ENCODE peak calls at places on chromosome 14, in six cellular contexts. K is fibroblast of the aortic adventitia, P is AG10803, S is neural crest cell, A is WERI-Rb-1, O is lower lobe of right lung. N is an unnamed sample.
A peak's percentile ranks its signal among the peaks of the same experiment; 100 is the strongest.

GRCh38 chr14:102424520-102424919 is 61.8 kb downstream of the TECPR2 start:
- DNase-seq in A (no peak), K (no peak), P (no peak), S (no peak), O (no peak), N (no peak)

GRCh38 chr14:50036211-50036610 is 80.2 kb downstream of the VCPKMT start:
- DNase-seq in K (no peak), S (no peak), O (no peak), A (no peak), P (no peak), N (no peak)

GRCh38 chr14:105856676-105857222 is 330.4 kb downstream of the TMEM121 start:
- DNase-seq in O (no peak), K (no peak), A (no peak), P (no peak), S (no peak), N (no peak)

GRCh38 chr14:67576216-67576615 is 23.9 kb downstream of the PIGH start:
- DNase-seq in S (no peak), P (no peak), K (no peak), A (no peak), O (peak; percentile 24), N (no peak)

GRCh38 chr14:76701981-76702380 is 59.3 kb upstream of the VASH1 start:
- DNase-seq in K (peak; percentile 13), O (no peak), P (no peak), A (no peak), S (no peak), N (no peak)

GRCh38 chr14:63262446-63262845 is 56.3 kb downstream of the GPHB5 start:
- DNase-seq in P (no peak), K (no peak), S (no peak), O (no peak), A (no peak), N (no peak)

GRCh38 chr14:24809147-24809546 is 175.2 kb upstream of the GZMB start:
- DNase-seq in S (no peak), O (no peak), A (no peak), P (no peak), K (no peak), N (no peak)

GRCh38 chr14:96130854-96131253 is 73.8 kb upstream of the BDKRB2 start:
- DNase-seq in S (no peak), O (no peak), K (peak; percentile 47), A (no peak), P (peak; percentile 49), N (no peak)

GRCh38 chr14:89108608-89109007 is 284.2 kb downstream of the TTC8 start:
- DNase-seq in A (no peak), K (no peak), O (no peak), P (no peak), S (no peak), N (no peak)

GRCh38 chr14:66645716-66646115 is 137.8 kb downstream of the GPHN start:
- DNase-seq in O (no peak), P (no peak), K (no peak), S (no peak), A (no peak), N (no peak)

GRCh38 chr14:66813636-66814035 is 305.7 kb downstream of the GPHN start:
- DNase-seq in A (no peak), S (no peak), O (peak; percentile 26), K (no peak), P (no peak), N (no peak)

GRCh38 chr14:23099212-23099861 is 4.0 kb downstream of the C14orf119 start:
- DNase-seq in S (no peak), P (no peak), K (no peak), O (peak; percentile 62), A (peak; percentile 57), N (no peak)

GRCh38 chr14:71539660-71540285 is 392.5 kb upstream of the RGS6 start:
- DNase-seq in P (no peak), A (no peak), K (no peak), S (no peak), O (no peak), N (no peak)

GRCh38 chr14:96304956-96305355 is 48.9 kb downstream of the BDKRB1 start:
- DNase-seq in S (peak; percentile 11), O (no peak), P (no peak), A (peak; percentile 15), K (no peak), N (peak; percentile 56)

GRCh38 chr14:54822685-54823084 is 79.9 kb downstream of the GCH1 start:
- DNase-seq in A (no peak), O (no peak), P (no peak), K (no peak), S (no peak), N (no peak)

GRCh38 chr14:60092516-60092915 is 793 bp downstream of the PCNX4 start:
- DNase-seq in K (peak; percentile 56), O (no peak), P (peak; percentile 44), A (no peak), S (no peak), N (no peak)

GRCh38 chr14:89196561-89196960 is 220.5 kb downstream of the FOXN3 start:
- DNase-seq in A (no peak), S (no peak), O (no peak), K (no peak), P (no peak), N (no peak)

GRCh38 chr14:35365130-35366047 is 39.2 kb downstream of the NFKBIA start:
- DNase-seq in K (peak; percentile 85), P (peak; percentile 83), A (no peak), O (peak; percentile 76), S (no peak), N (no peak)

GRCh38 chr14:65412881-65413738 is 580 bp downstream of the FUT8 start:
- DNase-seq in A (peak; percentile 23), P (peak; percentile 72), O (peak; percentile 84), K (peak; percentile 64), S (peak; percentile 37), N (peak; percentile 59)
- TF ChIP-seq CTCF in A (peak; percentile 13), P (peak; percentile 9), O (no peak), K (no peak), S (no peak), N (no peak)

DNA sequence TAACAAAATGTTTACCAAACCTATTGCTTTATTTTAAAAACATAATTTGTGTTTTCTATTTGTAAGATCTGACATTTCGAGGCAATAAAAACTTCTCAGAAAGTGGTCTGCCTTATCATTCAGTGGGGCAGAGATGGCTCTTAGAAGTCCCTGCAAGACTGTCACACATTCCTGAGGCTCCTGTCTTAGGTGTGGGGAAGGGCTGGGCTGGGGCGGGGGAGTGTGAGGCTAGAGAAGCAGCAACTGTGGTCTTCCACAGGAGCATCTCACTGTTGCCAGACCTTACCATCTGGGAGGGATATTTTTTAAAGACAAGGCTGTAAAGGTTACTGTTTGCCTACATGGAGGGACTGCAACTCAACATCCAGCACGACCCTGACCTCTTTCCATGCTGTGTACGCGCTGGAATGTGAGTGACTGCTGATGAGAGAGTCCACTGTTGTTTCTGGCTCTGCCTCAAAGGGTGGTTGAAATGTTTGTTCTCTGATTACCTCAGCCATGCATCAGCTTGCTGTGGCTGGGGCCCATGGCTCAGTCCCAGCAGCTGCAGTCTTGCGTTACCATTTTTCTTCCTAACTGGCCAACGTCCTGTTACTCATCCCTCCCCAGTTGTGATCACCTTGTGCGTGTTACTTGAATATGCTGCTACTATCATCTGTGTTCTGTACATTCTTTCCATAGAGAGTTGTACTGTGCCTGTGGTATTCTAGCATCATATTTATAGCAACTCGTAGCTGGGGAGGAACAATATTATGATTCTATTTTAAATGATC is 12.4 kb downstream of the ERG28 start:
- DNase-seq in P (peak; percentile 78), K (peak; percentile 90), A (no peak), O (peak; percentile 70), S (no peak), N (no peak)
- TF ChIP-seq CTCF in P (no peak), K (no peak), A (no peak), O (no peak), S (no peak), N (no peak)

GRCh38 chr14:69366069-69366468 is 32.0 kb downstream of the ERH start:
- DNase-seq in K (no peak), P (no peak), S (no peak), O (no peak), A (no peak), N (no peak)

GRCh38 chr14:69360438-69361108 is 37.5 kb downstream of the ERH start:
- DNase-seq in O (no peak), P (no peak), A (no peak), K (no peak), S (no peak), N (no peak)

GRCh38 chr14:69363964-69364363 is 34.1 kb downstream of the ERH start:
- DNase-seq in P (no peak), K (no peak), S (no peak), O (no peak), A (no peak), N (no peak)

GRCh38 chr14:69366761-69367160 is 31.3 kb downstream of the ERH start:
- DNase-seq in K (no peak), A (no peak), O (no peak), S (no peak), P (no peak), N (no peak)

DNA sequence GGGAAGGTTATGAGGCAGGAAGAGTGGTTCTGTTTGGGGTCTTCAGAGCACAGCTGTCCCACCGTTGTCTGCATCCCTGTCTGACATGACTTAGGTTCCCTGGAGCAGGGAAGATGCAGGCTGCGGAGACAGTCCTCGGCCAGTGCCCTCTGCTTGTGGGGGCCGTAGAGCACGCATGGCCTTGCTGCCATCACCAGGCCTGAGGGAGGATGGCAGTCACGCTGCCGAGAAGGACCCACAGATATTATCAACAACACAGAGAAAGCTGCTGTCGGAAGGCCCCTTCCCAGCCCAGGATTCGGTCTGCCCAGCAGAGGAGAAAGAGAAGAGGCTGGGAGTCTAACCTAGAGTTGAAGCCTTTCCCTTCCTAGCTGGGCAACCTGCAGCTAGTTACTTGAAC is 35.0 kb downstream of the ERH start:
- DNase-seq in S (peak; percentile 13), K (peak; percentile 66), P (peak; percentile 62), O (no peak), A (peak; percentile 54), N (peak; percentile 73)
- TF ChIP-seq CTCF in S (peak; percentile 47), K (peak; percentile 88), P (peak; percentile 88), O (peak; percentile 32), A (peak; percentile 81), N (peak; percentile 5)

GRCh38 chr14:104239185-104239775 is 100.9 kb downstream of the KIF26A start:
- DNase-seq in O (peak; percentile 20), S (no peak), P (no peak), K (no peak), A (no peak), N (no peak)
- TF ChIP-seq CTCF in O (no peak), S (no peak), P (no peak), K (no peak), A (no peak), N (no peak)

GRCh38 chr14:32603992-32604391 is 274.9 kb downstream of the AKAP6 start:
- DNase-seq in P (no peak), A (no peak), K (no peak), S (no peak), O (no peak), N (no peak)

GRCh38 chr14:32606297-32606696 is 277.2 kb downstream of the AKAP6 start:
- DNase-seq in O (no peak), K (no peak), A (no peak), P (no peak), S (no peak), N (no peak)

GRCh38 chr14:32609388-32609787 is 280.3 kb downstream of the AKAP6 start:
- DNase-seq in O (no peak), S (no peak), P (no peak), A (no peak), K (no peak), N (no peak)

GRCh38 chr14:32608880-32609279 is 279.8 kb downstream of the AKAP6 start:
- DNase-seq in O (no peak), S (no peak), K (peak; percentile 67), P (peak; percentile 56), A (no peak), N (no peak)

GRCh38 chr14:32607399-32607798 is 278.3 kb downstream of the AKAP6 start:
- DNase-seq in S (no peak), K (peak; percentile 35), A (no peak), O (no peak), P (peak; percentile 48), N (no peak)
- TF ChIP-seq CTCF in S (no peak), K (no peak), A (no peak), O (no peak), P (no peak), N (no peak)

GRCh38 chr14:97777622-97778021 is 980.4 kb downstream of the VRK1 start:
- DNase-seq in S (no peak), O (no peak), A (no peak), P (no peak), K (no peak), N (no peak)
- TF ChIP-seq CTCF in S (no peak), O (no peak), A (no peak), P (no peak), K (no peak), N (no peak)